ENCODE peak calls at places on chromosomes 12 and 14, in seven cellular contexts. U is adrenal gland; G is activated naive CD8-positive, alpha-beta T cell treated with anti-CD3 and anti-CD28 coated beads for 36 hours; Y is amniotic epithelial cell; J is NCI-H1105 treated with DMSO at 0.1 percent for 48 hours; T is DMS153; H is astrocyte of the cerebellum. S is an unnamed sample.

GRCh38 chr14:89040438-89041244 is 216.2 kb downstream of the TTC8 start:
- DNase-seq in U (peak; percentile 96), G (peak; percentile 79), Y (peak; percentile 89), J (peak; percentile 96), T (peak; percentile 74), H (peak; percentile 83), S (peak; percentile 94)

GRCh38 chr12:124321040-124321481 is 26.2 kb downstream of the RFLNA start:
- DNase-seq in U (peak; percentile 85), G (peak; percentile 67), Y (peak; percentile 34), J (no peak), T (no peak), H (peak; percentile 16), S (no peak)

GRCh38 chr12:132669166-132669879 is 17.8 kb downstream of the POLE start:
- DNase-seq in U (no peak), G (no peak), Y (no peak), J (no peak), T (no peak), H (no peak), S (no peak)

GRCh38 chr12:16605666-16606116 is 271 bp downstream of the LMO3 start:
- DNase-seq in U (no peak), G (no peak), Y (peak; percentile 50), J (peak; percentile 72), T (no peak), H (no peak), S (peak; percentile 84)

GRCh38 chr14:21203470-21204166 is 47.8 kb upstream of the OR5AU1 start:
- DNase-seq in U (no peak), G (no peak), Y (no peak), J (no peak), T (no peak), H (no peak), S (no peak)

GRCh38 chr14:104444159-104445030 is 135.2 kb upstream of the C14orf180 start:
- DNase-seq in U (peak; percentile 25), G (no peak), Y (no peak), J (no peak), T (no peak), H (no peak), S (no peak)

GRCh38 chr12:49375406-49375805 is 8.1 kb downstream of the SPATS2 start:
- DNase-seq in U (no peak), G (no peak), Y (no peak), J (no peak), T (no peak), H (no peak), S (no peak)

GRCh38 chr12:95700316-95700785 is 90.2 kb downstream of the NTN4 start:
- DNase-seq in U (no peak), G (no peak), Y (peak; percentile 88), J (no peak), T (no peak), H (peak; percentile 98), S (no peak)

GRCh38 chr12:109697270-109697553 is 16.4 kb upstream of the FAM222A start:
- DNase-seq in U (no peak), G (no peak), Y (no peak), J (no peak), T (no peak), H (no peak), S (no peak)

GRCh38 chr14:91138511-91139359 is 24.9 kb downstream of the DGLUCY start:
- DNase-seq in U (no peak), G (peak; percentile 45), Y (no peak), J (no peak), T (no peak), H (no peak), S (peak; percentile 54)

GRCh38 chr12:93521225-93521854 is 51.1 kb upstream of the SOCS2 start:
- DNase-seq in U (no peak), G (no peak), Y (no peak), J (peak; percentile 18), T (no peak), H (peak; percentile 16), S (no peak)

GRCh38 chr14:72961579-72962335 is 35.5 kb downstream of the DCAF4 start:
- DNase-seq in U (no peak), G (no peak), Y (peak; percentile 24), J (no peak), T (no peak), H (no peak), S (no peak)

GRCh38 chr14:91555531-91555930 is 45.4 kb upstream of the PPP4R3A start:
- DNase-seq in U (no peak), G (no peak), Y (no peak), J (no peak), T (no peak), H (no peak), S (no peak)

GRCh38 chr12:72178244-72178643 is 93.9 kb upstream of the TRHDE start:
- DNase-seq in U (no peak), G (no peak), Y (no peak), J (no peak), T (no peak), H (no peak), S (no peak)

GRCh38 chr14:104169005-104169764 is 30.8 kb downstream of the KIF26A start:
- DNase-seq in U (no peak), G (no peak), Y (no peak), J (no peak), T (no peak), H (no peak), S (no peak)

GRCh38 chr14:102927878-102928411 is 5.5 kb downstream of the AMN start:
- DNase-seq in U (no peak), G (no peak), Y (no peak), J (no peak), T (no peak), H (no peak), S (no peak)

GRCh38 chr12:62259311-62259992 is 752 bp upstream of the USP15 start:
- DNase-seq in U (no peak), G (no peak), Y (peak; percentile 8), J (peak; percentile 72), T (peak; percentile 65), H (no peak), S (peak; percentile 86)

GRCh38 chr14:104429291-104429861 is 150.2 kb upstream of the C14orf180 start:
- DNase-seq in U (peak; percentile 30), G (no peak), Y (no peak), J (no peak), T (no peak), H (no peak), S (no peak)

GRCh38 chr14:101851716-101852395 is 90.3 kb downstream of the PPP2R5C start:
- DNase-seq in U (no peak), G (no peak), Y (no peak), J (no peak), T (no peak), H (no peak), S (no peak)

GRCh38 chr12:97300431-97300830 is 162.2 kb upstream of the RMST start:
- DNase-seq in U (no peak), G (no peak), Y (no peak), J (no peak), T (no peak), H (no peak), S (no peak)

GRCh38 chr12:123580772-123581171 is 3.6 kb upstream of the TMED2 start:
- DNase-seq in U (no peak), G (no peak), Y (no peak), J (no peak), T (no peak), H (no peak), S (no peak)

GRCh38 chr14:51176819-51177218 is 63.2 kb upstream of the TMX1 start:
- DNase-seq in U (no peak), G (no peak), Y (no peak), J (peak; percentile 63), T (no peak), H (no peak), S (no peak)

GRCh38 chr14:86003998-86004397 is 474.1 kb downstream of the FLRT2 start:
- DNase-seq in U (no peak), G (no peak), Y (peak; percentile 78), J (no peak), T (no peak), H (no peak), S (no peak)

GRCh38 chr12:73833746-73834145 is 703.9 kb upstream of the ATXN7L3B start:
- DNase-seq in U (no peak), G (no peak), Y (no peak), J (no peak), T (no peak), H (no peak), S (no peak)

GRCh38 chr14:62066304-62066703 is 304.1 kb downstream of the SNAPC1 start:
- DNase-seq in U (no peak), G (no peak), Y (no peak), J (no peak), T (no peak), H (no peak), S (no peak)

GRCh38 chr12:68040450-68041075 is 51.3 kb downstream of the IFNG-AS1 start:
- DNase-seq in U (peak; percentile 87), G (peak; percentile 62), Y (peak; percentile 66), J (peak; percentile 85), T (peak; percentile 44), H (peak; percentile 68), S (peak; percentile 94)

GRCh38 chr12:120469450-120470149 is at the start of gene SRSF9:
- DNase-seq in U (peak; percentile 97), G (peak; percentile 99), Y (peak; percentile 95), J (peak; percentile 95), T (peak; percentile 92), H (peak; percentile 90), S (peak; percentile 98)

GRCh38 chr12:85441740-85442139 is 161.7 kb downstream of the ALX1 start:
- DNase-seq in U (no peak), G (no peak), Y (peak; percentile 9), J (peak; percentile 12), T (no peak), H (peak; percentile 8), S (no peak)

GRCh38 chr12:130711751-130712150 is 4.3 kb downstream of the RIMBP2 start:
- DNase-seq in U (peak; percentile 51), G (no peak), Y (no peak), J (no peak), T (peak; percentile 96), H (no peak), S (peak; percentile 82)

GRCh38 chr12:81261508-81262207 is 183.8 kb downstream of the ACSS3 start:
- DNase-seq in U (no peak), G (no peak), Y (peak; percentile 90), J (no peak), T (no peak), H (no peak), S (no peak)

GRCh38 chr12:49364989-49365388 is 2.3 kb upstream of the SPATS2 start:
- DNase-seq in U (peak; percentile 49), G (no peak), Y (peak; percentile 94), J (no peak), T (no peak), H (no peak), S (no peak)

GRCh38 chr12:4506870-4507269 is 31.8 kb upstream of the RAD51AP1 start:
- DNase-seq in U (no peak), G (no peak), Y (peak; percentile 83), J (no peak), T (no peak), H (peak; percentile 60), S (no peak)

GRCh38 chr14:102554835-102555819 is 37.3 kb upstream of the RCOR1 start:
- DNase-seq in U (peak; percentile 60), G (peak; percentile 67), Y (no peak), J (no peak), T (peak; percentile 5), H (no peak), S (peak; percentile 73)

GRCh38 chr14:55102141-55102547 is 26.9 kb upstream of the LGALS3 start:
- DNase-seq in U (peak; percentile 81), G (peak; percentile 55), Y (peak; percentile 95), J (peak; percentile 53), T (peak; percentile 84), H (peak; percentile 98), S (peak; percentile 44)

GRCh38 chr14:100408350-100409015 is 85.3 kb downstream of the SLC25A47 start:
- DNase-seq in U (peak; percentile 72), G (no peak), Y (peak; percentile 91), J (no peak), T (no peak), H (peak; percentile 73), S (peak; percentile 69)

GRCh38 chr12:39239484-39240143 is 203.3 kb downstream of the KIF21A start:
- DNase-seq in U (no peak), G (no peak), Y (no peak), J (no peak), T (no peak), H (no peak), S (no peak)

GRCh38 chr14:58749066-58749669 is 111.4 kb downstream of the DACT1 start:
- DNase-seq in U (peak; percentile 79), G (peak; percentile 35), Y (peak; percentile 98), J (peak; percentile 36), T (peak; percentile 50), H (peak; percentile 92), S (peak; percentile 97)

S was measured in NCI-H1417.